ENCODE peak calls at places on chromosomes 6 and 20, in seven cellular contexts. L is activated CD4-positive, CD25-positive, alpha-beta regulatory T cell treated with anti-CD3 and anti-CD28 coated beads, Interleukin-2, amount 50 U/mL, for 72 hours; V is upper lobe of right lung; C is HFFc6; G is HS-5; O is stimulated activated CD4-positive, alpha-beta T cell treated with anti-CD3 and anti-CD28 coated beads, TNF-alpha, amount 100 ng/mL, for 1 hour; F is fibroblast of pulmonary artery. B is an unnamed sample.

GRCh38 chr20:45157977-45158376 is 16.7 kb upstream of the PI3 start:
- DNase-seq in L (no peak), V (no peak), C (peak), G (peak), O (no peak), F (peak), B (peak)

GRCh38 chr6:38567436-38567835 is 72.3 kb downstream of the BTBD9 start:
- DNase-seq in L (no peak), V (no peak), C (peak), G (peak), O (no peak), F (peak), B (peak)

GRCh38 chr6:154535146-154535545 is 24.7 kb upstream of the CNKSR3 start:
- DNase-seq in L (no peak), V (no peak), C (no peak), G (no peak), O (no peak), F (peak), B (no peak)

GRCh38 chr20:45545754-45546453 is 1.3 kb downstream of the EPPIN start:
- DNase-seq in L (no peak), V (no peak), C (peak), G (peak), O (no peak), F (peak), B (peak)

GRCh38 chr20:19838495-19838894 is 80.4 kb downstream of the RIN2 start:
- DNase-seq in L (no peak), V (no peak), C (no peak), G (no peak), O (no peak), F (no peak), B (no peak)

GRCh38 chr6:139640453-139640852 is 266.0 kb upstream of the CITED2 start:
- DNase-seq in L (no peak), V (no peak), C (no peak), G (no peak), O (no peak), F (peak), B (no peak)

GRCh38 chr20:59526242-59527225 is 77.8 kb upstream of the PHACTR3 start:
- DNase-seq in L (no peak), V (no peak), C (no peak), G (no peak), O (no peak), F (peak), B (no peak)

GRCh38 chr6:4459032-4459431 is 317.2 kb upstream of the CDYL start:
- DNase-seq in L (no peak), V (no peak), C (peak), G (peak), O (no peak), F (peak), B (peak)

GRCh38 chr6:155782320-155782730 is 326.7 kb upstream of the NOX3 start:
- DNase-seq in L (no peak), V (no peak), C (peak), G (peak), O (no peak), F (peak), B (peak)

GRCh38 chr20:41506192-41506915 is 111.8 kb downstream of the CHD6 start:
- DNase-seq in L (no peak), V (no peak), C (no peak), G (no peak), O (no peak), F (no peak), B (no peak)

GRCh38 chr6:161130606-161131005 is 139.0 kb downstream of the MAP3K4 start:
- DNase-seq in L (no peak), V (no peak), C (no peak), G (no peak), O (no peak), F (no peak), B (no peak)

GRCh38 chr6:110589865-110590513 is 113.6 kb upstream of the SLC22A16 start:
- DNase-seq in L (no peak), V (no peak), C (no peak), G (no peak), O (no peak), F (no peak), B (no peak)

GRCh38 chr20:16674243-16674642 is 55.6 kb upstream of the SNRPB2 start:
- DNase-seq in L (no peak), V (no peak), C (no peak), G (no peak), O (no peak), F (no peak), B (no peak)

GRCh38 chr6:40803897-40804702 is 216.9 kb upstream of the LRFN2 start:
- DNase-seq in L (no peak), V (no peak), C (no peak), G (no peak), O (no peak), F (no peak), B (no peak)

GRCh38 chr6:101541873-101542272 is 148.4 kb downstream of the GRIK2 start:
- DNase-seq in L (no peak), V (no peak), C (no peak), G (no peak), O (no peak), F (no peak), B (no peak)

GRCh38 chr6:100464162-100464851 is 414 bp downstream of the SIM1 start:
- DNase-seq in L (no peak), V (no peak), C (no peak), G (no peak), O (no peak), F (no peak), B (no peak)

GRCh38 chr20:59933296-59933848 is at the start of gene SYCP2:
- DNase-seq in L (peak), V (peak), C (no peak), G (no peak), O (no peak), F (peak), B (peak)

GRCh38 chr6:156875062-156875461 is 97.9 kb downstream of the ARID1B start:
- DNase-seq in L (no peak), V (no peak), C (no peak), G (no peak), O (no peak), F (no peak), B (no peak)

GRCh38 chr20:36820928-36821327 is 47.4 kb upstream of the DSN1 start:
- DNase-seq in L (no peak), V (no peak), C (no peak), G (no peak), O (no peak), F (no peak), B (no peak)

GRCh38 chr6:121437861-121438651 is 2.6 kb downstream of the GJA1 start:
- DNase-seq in L (no peak), V (no peak), C (peak), G (peak), O (no peak), F (peak), B (peak)

GRCh38 chr6:15522427-15522826 is 140.4 kb downstream of the DTNBP1 start:
- DNase-seq in L (peak), V (peak), C (no peak), G (no peak), O (no peak), F (no peak), B (peak)

GRCh38 chr6:25053875-25054371 is 118.2 kb upstream of the RIPOR2 start:
- DNase-seq in L (no peak), V (no peak), C (peak), G (no peak), O (no peak), F (peak), B (peak)

GRCh38 chr6:152471459-152472070 is 165.6 kb downstream of the SYNE1 start:
- DNase-seq in L (no peak), V (no peak), C (peak), G (no peak), O (no peak), F (no peak), B (peak)

GRCh38 chr6:33416386-33417126 is 1.4 kb downstream of the CUTA start:
- DNase-seq in L (peak), V (no peak), C (no peak), G (no peak), O (no peak), F (no peak), B (no peak)

GRCh38 chr6:138403324-138403800 is 661 bp upstream of the HEBP2 start:
- DNase-seq in L (no peak), V (peak), C (no peak), G (no peak), O (no peak), F (peak), B (no peak)

GRCh38 chr6:41039060-41039998 is at the start of gene UNC5CL:
- DNase-seq in L (no peak), V (peak), C (peak), G (no peak), O (peak), F (peak), B (peak)

GRCh38 chr6:114119056-114119455 is 148.1 kb upstream of the HDAC2 start:
- DNase-seq in L (no peak), V (no peak), C (no peak), G (no peak), O (no peak), F (no peak), B (no peak)

GRCh38 chr6:53461682-53462081 is 83.2 kb downstream of the GCLC start:
- DNase-seq in L (no peak), V (no peak), C (no peak), G (no peak), O (no peak), F (no peak), B (no peak)

GRCh38 chr20:22560817-22561216 is 23.6 kb downstream of the FOXA2 start:
- DNase-seq in L (no peak), V (no peak), C (no peak), G (no peak), O (no peak), F (no peak), B (no peak)

GRCh38 chr6:14239097-14239496 is 121.5 kb downstream of the CD83 start:
- DNase-seq in L (no peak), V (no peak), C (no peak), G (no peak), O (no peak), F (no peak), B (no peak)

GRCh38 chr6:88983532-88983931 is 20.1 kb upstream of the RNGTT start:
- DNase-seq in L (no peak), V (no peak), C (peak), G (no peak), O (no peak), F (peak), B (peak)

GRCh38 chr20:37518606-37519507 is 2.2 kb upstream of the NNAT start:
- DNase-seq in L (no peak), V (peak), C (no peak), G (no peak), O (no peak), F (no peak), B (no peak)

B was measured in fibroblast of lung.